ENCODE peak calls at places on chromosomes 4 and X, in ten cellular contexts. G is heart left ventricle; I is bronchial epithelial cell; N is adrenal gland; C is BE2C; B is fibroblast of lung; H is GM13976; E is activated CD8-positive, alpha-beta T cell treated with anti-CD3 and anti-CD28 coated beads for 36 hours; W is neural progenitor cell; P is ovary. D is an unnamed sample.

GRCh38 chr4:57442834-57443291 is 332.7 kb upstream of the IGFBP7 start:
- DNase-seq in G (no peak), I (peak), N (peak), C (peak), B (peak), H (peak), E (peak), W (peak), P (no peak), D (peak)

GRCh38 chr4:5908836-5909235 is 15.9 kb upstream of the CRMP1 start:
- DNase-seq in G (no peak), I (no peak), N (no peak), C (no peak), B (no peak), H (no peak), E (no peak), W (no peak), P (no peak), D (peak)

GRCh38 chrX:154037754-154038153 is 18.1 kb upstream of the IRAK1 start:
- DNase-seq in G (no peak), I (no peak), N (no peak), C (no peak), B (no peak), H (no peak), E (no peak), W (no peak), P (no peak), D (no peak)

GRCh38 chrX:38893441-38893840 is 92.2 kb downstream of the MID1IP1 start:
- DNase-seq in G (no peak), I (no peak), N (no peak), C (no peak), B (no peak), H (no peak), E (no peak), W (no peak), P (no peak), D (no peak)

GRCh38 chr4:5751073-5751917 is 40.3 kb downstream of the EVC start:
- DNase-seq in G (no peak), I (peak), N (no peak), C (no peak), B (peak), H (peak), E (no peak), W (no peak), P (no peak), D (no peak)

GRCh38 chr4:61511716-61512488 is 311.8 kb downstream of the ADGRL3 start:
- DNase-seq in G (no peak), I (peak), N (no peak), C (no peak), B (peak), H (no peak), E (no peak), W (no peak), P (no peak), D (no peak)

GRCh38 chr4:74357965-74358364 is 7.0 kb upstream of the EREG start:
- DNase-seq in G (no peak), I (peak), N (no peak), C (no peak), B (no peak), H (no peak), E (no peak), W (no peak), P (no peak), D (no peak)

GRCh38 chrX:32644476-32644875 is 566.9 kb downstream of the DMD start:
- DNase-seq in G (no peak), I (no peak), N (no peak), C (no peak), B (no peak), H (no peak), E (no peak), W (peak), P (no peak), D (no peak)

GRCh38 chrX:13938766-13939530 is 90.7 kb downstream of the GEMIN8 start:
- DNase-seq in G (no peak), I (no peak), N (no peak), C (peak), B (no peak), H (no peak), E (no peak), W (peak), P (no peak), D (no peak)

GRCh38 chrX:3159995-3160715 is 118.9 kb downstream of the ARSF start:
- DNase-seq in G (no peak), I (no peak), N (no peak), C (no peak), B (no peak), H (no peak), E (no peak), W (no peak), P (no peak), D (no peak)

GRCh38 chrX:9745417-9746115 is 20.1 kb downstream of the GPR143 start:
- DNase-seq in G (no peak), I (peak), N (peak), C (no peak), B (no peak), H (no peak), E (peak), W (no peak), P (no peak), D (peak)

GRCh38 chr4:56320293-56320692 is 67.0 kb downstream of the AASDH start:
- DNase-seq in G (no peak), I (peak), N (no peak), C (no peak), B (peak), H (no peak), E (no peak), W (no peak), P (no peak), D (no peak)

GRCh38 chr4:82905205-82905604 is 4.7 kb downstream of the THAP9 start:
- DNase-seq in G (no peak), I (peak), N (no peak), C (no peak), B (no peak), H (peak), E (peak), W (no peak), P (no peak), D (no peak)

GRCh38 chr4:3352918-3353594 is 60.2 kb downstream of the RGS12 start:
- DNase-seq in G (no peak), I (no peak), N (no peak), C (no peak), B (no peak), H (no peak), E (no peak), W (no peak), P (no peak), D (no peak)

GRCh38 chr4:38990241-38990640 is 42.0 kb downstream of the TMEM156 start:
- DNase-seq in G (no peak), I (no peak), N (no peak), C (no peak), B (no peak), H (no peak), E (no peak), W (no peak), P (no peak), D (no peak)

GRCh38 chr4:73450398-73451004 is 14.5 kb downstream of the AFP start:
- DNase-seq in G (peak), I (peak), N (no peak), C (peak), B (peak), H (no peak), E (no peak), W (peak), P (peak), D (no peak)

GRCh38 chrX:39814391-39814790 is 283.4 kb downstream of the BCOR start:
- DNase-seq in G (no peak), I (no peak), N (no peak), C (no peak), B (peak), H (peak), E (peak), W (no peak), P (no peak), D (no peak)

GRCh38 chr4:26015133-26015651 is 101.2 kb downstream of the SMIM20 start:
- DNase-seq in G (peak), I (no peak), N (no peak), C (no peak), B (peak), H (no peak), E (no peak), W (no peak), P (no peak), D (no peak)

GRCh38 chrX:103240155-103240554 is 14.8 kb downstream of the TCEAL8 start:
- DNase-seq in G (no peak), I (peak), N (no peak), C (no peak), B (no peak), H (no peak), E (no peak), W (no peak), P (no peak), D (no peak)

GRCh38 chrX:109472939-109473713 is 8.8 kb downstream of the GUCY2F start:
- DNase-seq in G (no peak), I (peak), N (peak), C (peak), B (peak), H (peak), E (peak), W (peak), P (peak), D (peak)

GRCh38 chr4:84279678-84280077 is 219.4 kb downstream of the NKX6-1 start:
- DNase-seq in G (no peak), I (peak), N (no peak), C (no peak), B (no peak), H (no peak), E (no peak), W (no peak), P (no peak), D (no peak)

GRCh38 chr4:37830640-37831039 is 4.2 kb downstream of the PGM2 start:
- DNase-seq in G (no peak), I (peak), N (no peak), C (no peak), B (no peak), H (no peak), E (no peak), W (no peak), P (no peak), D (no peak)

GRCh38 chr4:153722036-153722435 is 37.8 kb downstream of the RNF175 start:
- DNase-seq in G (no peak), I (no peak), N (no peak), C (no peak), B (no peak), H (no peak), E (no peak), W (no peak), P (no peak), D (no peak)

GRCh38 chr4:122548452-122548851 is 72.4 kb downstream of the IL21 start:
- DNase-seq in G (no peak), I (peak), N (no peak), C (no peak), B (peak), H (no peak), E (no peak), W (no peak), P (no peak), D (no peak)

GRCh38 chr4:154741877-154742851 is 1.6 kb upstream of the LRAT start:
- DNase-seq in G (no peak), I (no peak), N (no peak), C (no peak), B (peak), H (peak), E (peak), W (peak), P (no peak), D (peak)

GRCh38 chr4:76199664-76200211 is 13.9 kb downstream of the SCARB2 start:
- DNase-seq in G (no peak), I (no peak), N (no peak), C (peak), B (peak), H (peak), E (peak), W (no peak), P (no peak), D (no peak)

GRCh38 chrX:149916745-149917392 is 12.5 kb upstream of the HSFX4 start:
- DNase-seq in G (no peak), I (no peak), N (no peak), C (no peak), B (no peak), H (peak), E (peak), W (no peak), P (no peak), D (no peak)

GRCh38 chr4:52914051-52914605 is 52.0 kb downstream of the RASL11B start:
- DNase-seq in G (no peak), I (peak), N (peak), C (no peak), B (peak), H (no peak), E (no peak), W (no peak), P (peak), D (no peak)

GRCh38 chrX:153333271-153333670 is 682 bp upstream of the ZNF275 start:
- DNase-seq in G (no peak), I (peak), N (no peak), C (no peak), B (peak), H (no peak), E (no peak), W (no peak), P (no peak), D (no peak)

GRCh38 chrX:5236096-5236495 is 992.6 kb downstream of the NLGN4X start:
- DNase-seq in G (no peak), I (no peak), N (no peak), C (no peak), B (no peak), H (no peak), E (no peak), W (peak), P (no peak), D (no peak)

GRCh38 chr4:85842540-85842939 is 367.6 kb downstream of the ARHGAP24 start:
- DNase-seq in G (no peak), I (no peak), N (peak), C (no peak), B (peak), H (no peak), E (peak), W (no peak), P (no peak), D (no peak)

GRCh38 chr4:153465583-153465921 is 608 bp upstream of the TMEM131L start:
- DNase-seq in G (peak), I (no peak), N (peak), C (peak), B (peak), H (peak), E (peak), W (peak), P (peak), D (peak)

GRCh38 chr4:7973545-7973981 is 33.9 kb upstream of the AFAP1 start:
- DNase-seq in G (peak), I (peak), N (no peak), C (no peak), B (peak), H (no peak), E (peak), W (no peak), P (no peak), D (no peak)

GRCh38 chr4:3145251-3145908 is 70.9 kb downstream of the HTT start:
- DNase-seq in G (no peak), I (peak), N (no peak), C (no peak), B (peak), H (no peak), E (no peak), W (no peak), P (no peak), D (no peak)

GRCh38 chrX:134572816-134573682 is 85.2 kb downstream of the PLAC1 start:
- DNase-seq in G (no peak), I (peak), N (no peak), C (no peak), B (no peak), H (no peak), E (no peak), W (no peak), P (no peak), D (no peak)

GRCh38 chr4:17769406-17770174 is 11.8 kb downstream of the FAM184B start:
- DNase-seq in G (no peak), I (no peak), N (no peak), C (no peak), B (no peak), H (no peak), E (no peak), W (no peak), P (no peak), D (no peak)

GRCh38 chr4:17771284-17771908 is 10.0 kb downstream of the FAM184B start:
- DNase-seq in G (no peak), I (peak), N (no peak), C (peak), B (no peak), H (no peak), E (no peak), W (no peak), P (no peak), D (no peak)

GRCh38 chr4:17773125-17773698 is 8.2 kb downstream of the FAM184B start:
- DNase-seq in G (no peak), I (peak), N (no peak), C (no peak), B (no peak), H (no peak), E (no peak), W (no peak), P (no peak), D (no peak)

GRCh38 chr4:17766826-17767458 is 14.5 kb downstream of the FAM184B start:
- DNase-seq in G (no peak), I (no peak), N (no peak), C (no peak), B (no peak), H (no peak), E (no peak), W (no peak), P (no peak), D (no peak)

DNA sequence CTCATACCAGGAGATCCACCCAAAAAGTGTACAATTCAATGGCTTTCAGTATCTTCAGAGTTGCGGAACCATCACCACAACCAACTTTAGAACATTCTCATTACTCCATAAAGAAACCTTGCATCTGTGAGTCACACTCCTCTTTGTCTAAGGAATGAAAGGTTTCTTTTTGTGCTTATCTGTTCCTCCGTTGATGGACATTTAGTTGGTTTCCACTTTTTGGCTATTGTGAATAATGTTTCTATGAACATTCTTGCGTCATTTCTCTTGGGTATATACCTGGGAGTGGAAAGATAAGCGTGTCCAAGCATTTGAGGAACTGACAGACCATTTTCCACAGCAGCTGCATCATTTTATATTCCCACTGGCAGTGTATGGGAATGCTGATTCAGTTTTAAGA is 10.6 kb downstream of the FAM184B start:
- DNase-seq in G (no peak), I (peak), N (no peak), C (no peak), B (no peak), H (no peak), E (no peak), W (no peak), P (no peak), D (no peak)
- TF ChIP-seq CTCF in G (no peak), I (no peak), N (no peak), C (no peak), B (no peak), H (no peak), E (no peak), W (no peak), P (no peak), D (no peak)

DNA sequence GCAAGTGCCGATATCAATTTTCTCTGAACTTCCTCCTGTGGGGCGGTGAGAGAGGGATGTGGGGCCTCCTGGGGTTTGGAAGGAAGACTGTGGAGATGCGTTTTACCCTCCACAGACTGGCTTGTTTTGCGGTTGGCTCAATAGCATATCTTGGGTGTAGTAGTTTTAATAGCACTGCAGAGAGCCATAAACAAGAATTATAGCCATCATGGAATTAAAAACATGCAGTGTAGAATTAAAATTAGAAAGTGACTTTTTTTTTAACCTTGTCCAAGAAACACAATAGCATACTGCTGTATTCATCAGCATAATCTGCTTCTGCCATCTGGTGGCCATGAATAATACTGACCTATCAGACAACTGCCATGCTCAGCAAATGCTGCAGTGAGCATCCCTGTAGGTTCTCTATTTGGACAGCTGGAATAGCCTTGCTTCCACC is 47.3 kb upstream of the SCML1 start:
- DNase-seq in G (no peak), I (peak), N (peak), C (peak), B (peak), H (peak), E (peak), W (peak), P (peak), D (peak)
- TF ChIP-seq CTCF in G (peak), I (peak), N (peak), C (peak), B (peak), H (peak), E (peak), W (peak), P (peak), D (peak)

GRCh38 chr4:139167774-139168444 is 9.1 kb downstream of the ELF2 start:
- DNase-seq in G (no peak), I (peak), N (no peak), C (no peak), B (peak), H (peak), E (no peak), W (no peak), P (no peak), D (no peak)
- TF ChIP-seq CTCF in G (peak), I (peak), N (peak), C (peak), B (peak), H (no peak), E (peak), W (peak), P (peak), D (peak)

DNA sequence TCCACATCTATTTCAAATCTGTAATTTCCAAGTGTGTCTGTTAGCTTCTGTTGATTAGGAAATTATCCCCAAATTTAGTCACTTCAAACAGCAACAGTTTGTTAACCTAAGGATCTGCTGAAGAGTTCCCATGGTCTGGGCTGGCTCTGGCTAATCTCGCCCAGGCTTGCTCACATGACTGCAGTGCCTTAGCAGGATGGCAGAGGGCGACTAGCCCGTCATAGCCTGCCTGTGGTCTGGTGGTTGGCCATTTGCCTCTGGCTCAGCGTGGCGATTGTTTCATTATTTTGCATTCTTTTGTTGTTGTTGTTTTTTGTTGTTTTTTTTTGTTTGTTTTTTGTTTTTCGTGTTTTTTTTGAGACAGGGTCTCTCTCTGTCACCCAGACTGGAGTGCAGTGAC is 264.0 kb downstream of the TRIML1 start:
- DNase-seq in G (no peak), I (no peak), N (no peak), C (peak), B (no peak), H (no peak), E (no peak), W (peak), P (no peak), D (no peak)
- TF ChIP-seq CTCF in G (no peak), I (no peak), N (no peak), C (peak), B (no peak), H (no peak), E (no peak), W (peak), P (no peak), D (no peak)

DNA sequence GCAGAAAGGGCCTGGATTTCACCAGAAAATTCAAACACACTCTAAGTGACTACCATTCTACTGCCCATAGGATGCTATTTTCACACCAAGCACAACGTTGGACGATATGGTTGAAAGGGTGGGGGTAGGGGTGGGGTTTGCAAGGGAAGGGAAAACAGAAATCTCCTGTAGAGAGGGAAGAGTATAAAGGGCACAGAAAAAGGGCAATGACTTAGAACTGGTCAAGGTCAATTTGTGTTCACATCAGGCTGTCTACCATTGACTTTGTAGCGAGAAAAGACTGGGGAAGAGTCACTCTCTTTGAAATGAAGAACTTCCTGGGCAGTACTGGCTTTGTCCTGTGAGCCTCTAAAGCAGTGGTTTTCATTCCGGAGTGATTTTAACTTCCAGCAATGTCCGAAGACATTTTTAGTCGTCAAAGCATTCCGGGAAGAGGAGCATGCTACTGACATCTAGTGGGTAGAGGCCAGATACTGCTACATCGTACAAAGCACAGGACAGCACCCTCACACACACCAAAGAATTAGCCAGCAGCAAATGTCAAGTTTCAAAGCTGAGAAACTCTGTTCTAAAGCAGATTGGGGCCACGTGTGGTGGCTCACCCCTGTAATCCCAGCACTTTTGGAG is 48.4 kb upstream of the SLC7A3 start:
- DNase-seq in G (no peak), I (peak), N (peak), C (peak), B (peak), H (no peak), E (no peak), W (peak), P (no peak), D (peak)
- TF ChIP-seq CTCF in G (peak), I (peak), N (peak), C (peak), B (peak), H (no peak), E (no peak), W (peak), P (no peak), D (no peak)

GRCh38 chrX:95071052-95071451 is 1397.0 kb downstream of the FAM133A start:
- DNase-seq in G (no peak), I (no peak), N (no peak), C (no peak), B (no peak), H (no peak), E (no peak), W (no peak), P (no peak), D (no peak)
- TF ChIP-seq CTCF in G (no peak), I (no peak), N (no peak), C (peak), B (no peak), H (no peak), E (no peak), W (peak), P (no peak), D (no peak)

D was measured in endothelial cell.